ENCODE peak calls at places on chromosomes 12 and 14, in five cellular contexts. D, Z, T, I and U are unnamed samples.

GRCh38 chr14:94545131-94545841 is 16.0 kb upstream of the SERPINA4 start:
- DNase-seq in T (no peak), I (no peak), Z (no peak), D (no peak), U (no peak)

GRCh38 chr14:34029921-34030334 is 79.1 kb upstream of the EGLN3 start:
- DNase-seq in D (no peak), I (no peak), Z (no peak), T (no peak), U (no peak)

GRCh38 chr12:89980236-89980635 is 271.6 kb upstream of the ATP2B1 start:
- DNase-seq in D (no peak), T (no peak), I (no peak), Z (no peak), U (no peak)

GRCh38 chr12:121657305-121658008 is 12.0 kb downstream of the MORN3 start:
- DNase-seq in Z (no peak), D (no peak), I (no peak), T (no peak), U (no peak)

GRCh38 chr14:73025544-73025943 is 1.4 kb downstream of the ZFYVE1 start:
- DNase-seq in I (no peak), T (no peak), Z (no peak), D (no peak), U (no peak)

GRCh38 chr14:94671870-94672444 is 59.8 kb downstream of the SERPINA3 start:
- DNase-seq in T (peak), D (no peak), I (no peak), Z (no peak), U (no peak)

GRCh38 chr12:105420046-105420445 is 89.6 kb downstream of the C12orf75 start:
- DNase-seq in I (no peak), D (no peak), Z (no peak), T (no peak), U (no peak)

GRCh38 chr14:92692822-92693226 is 55.6 kb downstream of the LGMN start:
- DNase-seq in Z (no peak), I (peak), T (no peak), D (no peak), U (no peak)

GRCh38 chr14:50417853-50418252 is 21.2 kb upstream of the CDKL1 start:
- DNase-seq in Z (no peak), T (no peak), I (no peak), D (no peak), U (no peak)

GRCh38 chr14:81412779-81413178 is 12.7 kb upstream of the STON2 start:
- DNase-seq in D (no peak), Z (no peak), T (no peak), I (no peak), U (no peak)

GRCh38 chr12:121949643-121950397 is 31.4 kb downstream of the CFAP251 start:
- DNase-seq in I (no peak), Z (no peak), T (no peak), D (no peak), U (no peak)

GRCh38 chr14:20684662-20685456 is 499 bp downstream of the RNASE4 start:
- DNase-seq in T (no peak), I (no peak), Z (no peak), D (no peak), U (no peak)

GRCh38 chr12:45988259-45988658 is 2.1 kb downstream of the SCAF11 start:
- DNase-seq in I (no peak), T (no peak), Z (peak), D (no peak), U (no peak)

GRCh38 chr12:10574307-10574706 is 39.1 kb downstream of the MAGOHB start:
- DNase-seq in I (no peak), Z (no peak), T (no peak), D (no peak), U (no peak)

GRCh38 chr12:124387510-124387855 is 92.6 kb downstream of the RFLNA start:
- DNase-seq in T (no peak), D (no peak), I (no peak), Z (no peak), U (no peak)

GRCh38 chr14:101506921-101507300 is 54.4 kb upstream of the DIO3 start:
- DNase-seq in Z (no peak), I (no peak), D (no peak), T (no peak), U (no peak)

GRCh38 chr12:78290606-78291345 is 460.1 kb downstream of the NAV3 start:
- DNase-seq in D (no peak), I (no peak), T (no peak), Z (no peak), U (no peak)

DNA sequence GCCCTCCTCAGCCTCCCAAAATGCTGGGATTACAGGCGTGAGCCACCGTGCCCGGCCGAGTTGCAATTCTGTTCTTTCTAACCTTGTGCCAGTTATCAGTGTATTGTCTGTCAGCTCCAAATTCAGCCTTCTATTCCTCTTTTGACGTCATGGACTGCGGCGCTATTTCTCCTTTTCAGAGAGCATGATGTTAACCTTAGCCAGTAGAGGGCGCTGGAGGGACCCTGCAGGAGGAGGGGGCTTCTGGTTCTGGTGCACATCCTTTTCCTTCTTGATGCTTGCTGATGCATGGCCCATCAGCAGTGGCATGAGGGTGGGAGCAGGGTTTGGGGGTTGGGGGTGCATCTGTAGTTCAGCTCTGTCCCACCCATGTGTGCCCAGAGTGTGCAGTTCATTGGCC is 179.3 kb upstream of the RMST start:
- DNase-seq in D (no peak), T (no peak), I (no peak), Z (peak), U (no peak)
- TF ChIP-seq CTCF in D (peak), T (no peak), I (no peak), Z (peak), U (peak)

DNA sequence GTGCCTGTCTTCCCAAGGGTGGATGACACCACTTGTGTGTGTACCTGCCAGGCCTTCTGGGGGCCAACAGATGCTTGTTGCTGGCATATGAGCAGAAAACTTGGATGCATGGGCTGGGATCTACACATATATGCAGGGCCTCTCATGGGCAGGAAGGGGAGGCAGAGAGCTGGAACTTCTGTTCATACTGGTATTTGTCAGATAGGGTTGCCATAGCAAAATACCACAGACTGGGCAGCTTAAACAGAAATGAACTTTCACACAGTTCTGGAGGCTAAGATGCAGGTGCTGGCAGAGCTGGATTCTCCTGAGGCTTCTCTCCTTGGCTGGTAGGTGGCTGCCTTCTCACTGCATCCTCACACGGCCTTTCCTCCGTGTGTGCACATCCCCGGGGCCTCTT is 121.8 kb downstream of the SUDS3 start:
- DNase-seq in Z (no peak), T (no peak), D (no peak), I (no peak), U (no peak)
- TF ChIP-seq CTCF in Z (no peak), T (no peak), D (no peak), I (no peak), U (no peak)

DNA sequence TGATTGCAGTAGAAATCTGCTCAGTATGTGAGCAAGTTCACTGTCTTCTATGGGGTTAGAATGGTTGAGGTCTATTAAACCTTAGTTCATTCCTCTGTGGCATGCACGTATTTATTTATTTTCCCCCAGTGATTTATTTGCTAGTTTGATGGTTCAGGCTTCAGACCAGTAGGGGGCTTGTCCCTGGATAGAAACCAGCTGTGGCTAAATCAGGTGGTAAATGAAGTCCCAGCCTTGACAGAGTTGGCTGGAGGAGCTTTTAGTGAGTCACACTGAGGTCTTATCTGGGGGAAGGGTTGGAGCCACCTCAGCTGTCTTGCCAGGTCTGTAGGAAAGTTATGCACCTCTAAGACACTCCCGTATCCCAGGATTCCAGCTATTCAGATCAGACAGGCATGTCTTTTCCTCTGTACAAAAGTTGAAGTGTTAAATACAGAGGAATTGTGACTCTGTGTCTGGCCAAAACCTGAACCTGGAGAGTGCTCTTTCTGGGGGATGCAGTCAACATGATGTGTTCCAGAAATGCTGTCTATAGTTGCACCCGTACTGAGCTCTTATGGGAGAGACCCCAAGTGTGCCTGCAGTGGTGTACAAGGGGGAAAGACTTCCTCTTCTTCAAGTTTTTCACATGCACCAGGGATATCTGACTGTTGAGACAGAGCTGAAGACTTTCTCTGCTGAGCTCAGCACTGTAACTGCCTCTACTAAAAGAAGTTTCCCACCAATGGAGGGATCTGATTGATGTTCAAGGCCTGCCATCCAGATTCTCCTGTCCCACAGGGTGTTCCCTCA is 1322.1 kb downstream of the TMEM121 start:
- DNase-seq in Z (peak), T (no peak), D (peak), I (no peak), U (no peak)
- TF ChIP-seq CTCF in Z (peak), T (no peak), D (peak), I (no peak), U (peak)

DNA sequence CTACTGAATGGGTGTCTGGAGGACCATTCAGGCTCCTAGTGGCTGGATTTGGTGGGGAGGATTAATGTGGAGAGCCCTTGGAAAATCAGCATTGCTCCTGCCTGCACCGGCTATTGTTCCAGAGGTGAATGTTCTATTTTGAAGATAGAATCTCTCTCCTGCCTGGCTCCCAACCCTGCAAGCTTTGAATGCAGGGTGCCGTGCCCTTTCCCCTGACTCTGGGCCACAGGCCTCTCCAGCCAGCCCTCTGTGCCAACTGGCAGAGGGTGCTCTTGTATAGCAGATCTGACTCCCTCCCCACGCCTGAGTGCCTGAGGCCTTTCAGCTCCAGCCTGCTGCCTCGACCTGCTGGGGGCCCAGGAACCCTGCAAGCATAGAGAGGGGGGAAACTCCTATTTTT is 106.8 kb downstream of the TMEM260 start:
- DNase-seq in T (no peak), D (no peak), Z (no peak), I (no peak), U (no peak)
- TF ChIP-seq CTCF in T (no peak), D (no peak), Z (no peak), I (no peak), U (no peak)

DNA sequence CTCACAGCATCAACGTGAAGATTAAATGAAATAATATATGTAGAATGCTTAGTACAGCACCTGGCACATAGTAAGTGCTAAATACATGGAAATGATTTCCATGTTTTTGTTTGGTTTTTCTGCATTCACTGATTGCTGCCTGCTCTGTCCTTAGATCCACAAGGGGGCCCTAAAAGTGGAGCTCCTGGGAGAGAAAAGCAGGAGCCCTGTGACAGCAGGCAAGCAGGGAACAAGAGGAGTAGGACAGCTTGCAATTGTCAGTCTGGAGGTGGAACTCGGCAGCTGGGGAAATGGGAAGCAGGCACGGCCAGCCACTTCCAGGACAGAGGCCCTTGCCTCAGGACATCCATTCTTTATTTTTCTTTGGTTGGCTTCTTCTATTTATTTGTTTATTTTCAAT is 292.9 kb downstream of the BMP4 start:
- DNase-seq in Z (no peak), I (no peak), T (no peak), D (no peak), U (no peak)
- TF ChIP-seq CTCF in Z (no peak), I (no peak), T (no peak), D (no peak), U (no peak)